ENCODE peak calls at places on chromosomes 7 and 10, in seven cellular contexts. I, N, F, M, R, V and X are unnamed samples.
A peak's percentile ranks its signal among the peaks of the same experiment; 100 is the strongest.

GRCh38 chr7:51606601-51607154 is 290.1 kb upstream of the COBL start:
- DNase-seq in R (no peak), I (no peak), V (no peak), F (no peak), M (peak; percentile 7), N (no peak), X (no peak)

GRCh38 chr10:67520924-67521520 is 175.0 kb downstream of the CTNNA3 start:
- DNase-seq in R (no peak), F (peak; percentile 42), V (peak; percentile 48), M (peak; percentile 50), I (peak; percentile 55), N (peak; percentile 51), X (peak; percentile 49)

GRCh38 chr7:146655928-146656797 is 539.6 kb downstream of the CNTNAP2 start:
- DNase-seq in R (no peak), F (peak; percentile 43), I (no peak), M (no peak), N (no peak), V (peak; percentile 1), X (no peak)

GRCh38 chr7:144941127-144941526 is 105.3 kb upstream of the TPK1 start:
- DNase-seq in V (no peak), M (no peak), F (no peak), R (no peak), N (no peak), I (no peak), X (no peak)

GRCh38 chr7:81691199-81691821 is 78.5 kb downstream of the HGF start:
- DNase-seq in M (no peak), R (no peak), V (peak; percentile 28), N (peak; percentile 36), I (peak; percentile 13), F (no peak), X (peak; percentile 30)

GRCh38 chr7:135193615-135194081 is 17.7 kb downstream of the WDR91 start:
- DNase-seq in F (peak; percentile 25), I (peak; percentile 94), V (peak; percentile 98), R (no peak), N (no peak), M (no peak), X (peak; percentile 74)

GRCh38 chr10:89307213-89307612 is 5.4 kb downstream of the IFIT2 start:
- DNase-seq in I (no peak), M (no peak), F (no peak), N (peak; percentile 16), V (peak; percentile 10), R (no peak), X (no peak)

GRCh38 chr7:71682841-71683341 is 550.9 kb downstream of the GALNT17 start:
- DNase-seq in V (no peak), M (no peak), I (no peak), R (no peak), F (no peak), N (no peak), X (no peak)

GRCh38 chr10:96419351-96419750 is 60.5 kb upstream of the OPALIN start:
- DNase-seq in I (no peak), F (no peak), M (no peak), N (no peak), R (no peak), V (no peak), X (no peak)

GRCh38 chr10:66414943-66415342 is 510.9 kb upstream of the LRRTM3 start:
- DNase-seq in N (no peak), V (no peak), M (no peak), F (no peak), I (no peak), R (no peak), X (no peak)

GRCh38 chr10:112244197-112244596 is 39.0 kb upstream of the TECTB start:
- DNase-seq in I (no peak), R (no peak), F (no peak), M (no peak), V (no peak), N (peak; percentile 26), X (no peak)

GRCh38 chr10:129517680-129518057 is 50.6 kb downstream of the MGMT start:
- DNase-seq in R (no peak), N (no peak), V (no peak), M (no peak), F (no peak), I (no peak), X (no peak)

GRCh38 chr7:115888981-115889668 is 141.4 kb downstream of the TFEC start:
- DNase-seq in N (no peak), F (no peak), R (no peak), I (no peak), V (no peak), M (no peak), X (no peak)

GRCh38 chr7:6071406-6071805 is 40.2 kb downstream of the ANKRD61 start:
- DNase-seq in M (no peak), F (no peak), V (no peak), R (no peak), I (no peak), N (no peak), X (no peak)

GRCh38 chr10:116752969-116753665 is 10.8 kb upstream of the HSPA12A start:
- DNase-seq in M (no peak), V (no peak), I (no peak), N (no peak), F (no peak), R (peak; percentile 86), X (no peak)

GRCh38 chr7:99201027-99201426 is 6.9 kb downstream of the KPNA7 start:
- DNase-seq in F (no peak), I (peak; percentile 36), M (no peak), V (peak; percentile 92), N (peak; percentile 75), R (no peak), X (peak; percentile 99)

GRCh38 chr10:44369296-44369695 is 15.6 kb downstream of the CXCL12 start:
- DNase-seq in N (peak; percentile 22), M (no peak), V (peak; percentile 65), F (no peak), I (no peak), R (no peak), X (no peak)

GRCh38 chr7:778968-779451 is 51.9 kb upstream of the PRKAR1B start:
- DNase-seq in R (no peak), M (no peak), F (no peak), I (no peak), N (no peak), V (no peak), X (no peak)

GRCh38 chr10:89241491-89242339 is 9.9 kb downstream of the LIPA start:
- DNase-seq in V (no peak), I (no peak), F (no peak), N (peak; percentile 52), R (no peak), M (no peak), X (peak; percentile 64)

GRCh38 chr10:60905580-60905979 is 38.4 kb downstream of the RHOBTB1 start:
- DNase-seq in F (peak; percentile 13), R (no peak), M (no peak), V (peak; percentile 82), N (peak; percentile 92), I (peak; percentile 81), X (no peak)

GRCh38 chr7:94907420-94908203 is at the start of gene PPP1R9A:
- DNase-seq in V (peak; percentile 44), N (no peak), F (peak; percentile 80), R (peak; percentile 61), M (peak; percentile 21), I (peak; percentile 20), X (no peak)

GRCh38 chr10:61332506-61332905 is 120.7 kb downstream of the TMEM26 start:
- DNase-seq in V (no peak), M (no peak), I (no peak), R (no peak), N (no peak), F (no peak), X (no peak)

GRCh38 chr10:76936182-76936581 is 701.4 kb downstream of the KCNMA1 start:
- DNase-seq in F (no peak), V (no peak), R (no peak), N (peak; percentile 23), M (no peak), I (no peak), X (no peak)

DNA sequence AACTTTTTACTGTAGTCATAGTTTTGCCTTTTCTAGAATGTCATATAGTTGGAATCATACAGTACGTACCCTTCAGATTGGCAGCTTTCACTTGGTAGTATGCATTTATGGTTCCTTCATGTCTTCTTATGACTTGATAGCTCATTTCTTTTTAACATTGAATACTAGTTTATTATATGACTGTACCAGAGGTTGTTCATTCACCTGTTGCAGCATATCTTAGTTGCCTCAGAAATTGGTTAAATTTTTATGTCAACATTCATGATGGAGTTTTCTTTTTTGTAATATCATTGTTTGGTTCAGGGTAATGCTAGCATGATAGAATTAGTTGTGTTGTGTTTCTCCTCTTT is 94.8 kb upstream of the CDK13 start:
- DNase-seq in N (no peak), V (no peak), M (no peak), F (no peak), R (no peak), I (no peak), X (no peak)
- H3K4me3 ChIP-seq in N (peak overlapping the region; percentile 32), V (peak overlapping the region; percentile 49), M (no peak overlapping the region), F (no peak overlapping the region), R (peak overlapping the region; percentile 35), I (no peak overlapping the region), X (no peak overlapping the region)

GRCh38 chr7:13577566-13578145 is 411.8 kb downstream of the ETV1 start:
- DNase-seq in V (peak; percentile 10), I (peak; percentile 57), N (no peak), M (no peak), R (no peak), F (no peak), X (peak; percentile 1)

GRCh38 chr7:13581097-13581496 is 408.4 kb downstream of the ETV1 start:
- DNase-seq in R (no peak), M (no peak), V (no peak), I (no peak), F (no peak), N (no peak), X (no peak)

DNA sequence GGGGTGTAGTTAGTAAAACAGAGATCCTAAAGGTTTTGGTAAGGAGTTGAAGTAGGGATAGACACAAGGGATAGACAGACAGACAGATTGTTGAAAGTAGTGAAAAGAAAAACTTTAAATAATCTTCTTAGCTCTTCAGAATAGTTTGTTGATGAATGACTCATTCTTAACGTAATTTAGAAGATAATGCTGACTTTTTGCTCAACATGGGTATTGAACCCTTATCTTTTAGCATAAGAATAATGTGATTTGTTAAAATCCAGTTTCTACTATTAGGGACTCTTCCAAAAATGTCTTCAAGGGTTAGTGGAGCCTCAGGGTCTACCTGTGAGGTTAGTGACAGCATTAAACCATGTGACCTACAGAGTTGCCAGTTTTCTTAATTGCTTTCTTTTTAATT is 411.2 kb downstream of the ETV1 start:
- DNase-seq in I (no peak), F (no peak), M (no peak), R (no peak), N (no peak), V (no peak), X (no peak)
- TF ChIP-seq CTCF in I (no peak), F (no peak), M (no peak), R (no peak), N (no peak), V (no peak), X (no peak)

GRCh38 chr10:15339857-15340256 is 31.2 kb downstream of the FAM171A1 start:
- DNase-seq in I (no peak), F (no peak), M (no peak), N (no peak), V (peak; percentile 26), R (no peak), X (no peak)
- H3K4me3 ChIP-seq in I (no peak overlapping the region), F (no peak overlapping the region), M (no peak overlapping the region), N (no peak overlapping the region), V (no peak overlapping the region), R (no peak overlapping the region), X (no peak overlapping the region)

DNA sequence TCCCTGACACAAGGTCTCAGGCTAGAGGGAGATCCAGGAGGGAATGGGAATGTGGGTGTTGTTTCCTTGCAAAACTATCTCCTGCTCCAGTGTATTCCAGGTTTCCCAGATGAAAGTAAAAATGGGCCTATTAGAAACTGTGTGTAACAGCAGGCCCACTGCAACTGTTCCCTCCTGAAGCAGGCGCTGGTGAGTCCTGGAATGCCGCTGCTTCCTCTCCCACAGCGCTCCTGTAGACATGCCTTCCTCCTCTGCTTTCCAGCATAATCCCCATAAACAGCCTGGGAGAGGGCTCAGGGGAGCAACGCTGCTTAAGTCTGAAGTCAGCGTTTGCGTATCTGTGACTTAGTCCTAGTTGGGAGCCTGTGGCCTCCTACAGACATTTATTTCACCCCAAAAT is 551.1 kb upstream of the FOXK1 start:
- DNase-seq in V (no peak), R (no peak), I (no peak), N (no peak), F (no peak), M (no peak), X (no peak)
- TF ChIP-seq CTCF in V (no peak), R (no peak), I (no peak), N (no peak), F (no peak), M (peak; percentile 12), X (no peak)